ENCODE peak calls at places on chromosomes 11 and 22, in six cellular contexts. X is NCI-H1930; S is glomerular endothelial cell; C is cardiac fibroblast; O is AG08395; P is stimulated activated CD4-positive, alpha-beta T cell treated with anti-CD3 and anti-CD28 coated beads, Interleukin-12 subunit alpha, Interleukin-12 subunit beta, amount 100 ng/mL, for 24 hours. M is an unnamed sample.

GRCh38 chr22:43891360-43892182 is at the start of gene PNPLA5:
- DNase-seq in X (peak; percentile 30), S (no peak), C (no peak), O (no peak), P (no peak), M (no peak)

GRCh38 chr11:94671553-94672366 is 96.4 kb upstream of the AMOTL1 start:
- DNase-seq in X (no peak), S (no peak), C (no peak), O (no peak), P (no peak), M (no peak)

GRCh38 chr22:38336699-38337098 is 19.5 kb upstream of the CSNK1E start:
- DNase-seq in X (no peak), S (no peak), C (no peak), O (no peak), P (no peak), M (no peak)

GRCh38 chr11:93529707-93530467 is 13.3 kb downstream of the SMCO4 start:
- DNase-seq in X (no peak), S (no peak), C (no peak), O (no peak), P (no peak), M (no peak)

GRCh38 chr11:123357990-123358827 is 71.9 kb upstream of the GRAMD1B start:
- DNase-seq in X (no peak), S (no peak), C (peak; percentile 5), O (peak; percentile 44), P (no peak), M (no peak)

GRCh38 chr22:47432683-47433082 is 670.2 kb downstream of the TBC1D22A start:
- DNase-seq in X (no peak), S (no peak), C (no peak), O (no peak), P (no peak), M (no peak)

GRCh38 chr11:20367313-20367948 is 3.9 kb downstream of the HTATIP2 start:
- DNase-seq in X (no peak), S (peak; percentile 87), C (peak; percentile 80), O (peak; percentile 95), P (peak; percentile 43), M (no peak)

GRCh38 chr11:82969811-82970210 is 68.3 kb downstream of the DDIAS start:
- DNase-seq in X (no peak), S (no peak), C (no peak), O (no peak), P (no peak), M (no peak)

GRCh38 chr11:289706-290620 is 1.0 kb downstream of the PGGHG start:
- DNase-seq in X (no peak), S (no peak), C (no peak), O (no peak), P (no peak), M (no peak)

GRCh38 chr11:71440021-71440755 is 8.0 kb downstream of the DHCR7 start:
- DNase-seq in X (no peak), S (no peak), C (no peak), O (no peak), P (no peak), M (no peak)

GRCh38 chr11:108768370-108768769 is 103.5 kb downstream of the DDX10 start:
- DNase-seq in X (no peak), S (no peak), C (peak; percentile 66), O (no peak), P (no peak), M (no peak)

GRCh38 chr11:71948314-71949027 is 19.6 kb downstream of the RNF121 start:
- DNase-seq in X (no peak), S (no peak), C (no peak), O (no peak), P (no peak), M (no peak)

GRCh38 chr22:45777046-45777851 is 105.6 kb downstream of the ATXN10 start:
- DNase-seq in X (no peak), S (no peak), C (no peak), O (no peak), P (no peak), M (no peak)

GRCh38 chr11:121291896-121292502 is 572 bp upstream of the SC5D start:
- DNase-seq in X (peak; percentile 17), S (no peak), C (peak; percentile 3), O (no peak), P (no peak), M (no peak)